ENCODE peak calls at places on chromosomes 1 and 21, in four cellular contexts. Z is SK-N-SH, N is NCI-H82, S is AG08395. F is an unnamed sample.

GRCh38 chr1:72186733-72187307 is 95.5 kb downstream of the NEGR1 start:
- DNase-seq in S (peak; percentile 46), N (peak; percentile 15), Z (peak; percentile 5), F (no peak)

GRCh38 chr21:17045214-17045835 is 467.5 kb upstream of the CXADR start:
- DNase-seq in S (peak; percentile 20), Z (peak; percentile 44), N (peak; percentile 55), F (no peak)

GRCh38 chr1:100461222-100461621 is 76.7 kb upstream of the GPR88 start:
- DNase-seq in N (no peak), Z (no peak), S (no peak), F (no peak)

GRCh38 chr1:165281207-165281901 is 75.2 kb downstream of the LMX1A start:
- DNase-seq in Z (no peak), N (no peak), S (no peak), F (no peak)

GRCh38 chr1:46757256-46757955 is 38.5 kb upstream of the EFCAB14 start:
- DNase-seq in N (peak; percentile 63), S (no peak), Z (no peak), F (no peak)

GRCh38 chr1:85328713-85329376 is 52.4 kb upstream of the BCL10 start:
- DNase-seq in N (no peak), Z (no peak), S (peak; percentile 90), F (peak; percentile 91)

GRCh38 chr1:63679589-63679988 is 86.4 kb downstream of the PGM1 start:
- DNase-seq in Z (no peak), N (no peak), S (no peak), F (no peak)

GRCh38 chr21:45366931-45367401 is 38.0 kb upstream of the COL18A1 start:
- DNase-seq in S (peak; percentile 82), N (no peak), Z (peak; percentile 79), F (peak; percentile 67)

GRCh38 chr1:235408503-235408960 is 41.3 kb downstream of the TBCE start:
- DNase-seq in N (peak; percentile 60), S (no peak), Z (no peak), F (no peak)

GRCh38 chr1:103106426-103107321 is 1.6 kb downstream of the COL11A1 start:
- DNase-seq in Z (peak; percentile 62), S (peak; percentile 49), N (peak; percentile 71), F (peak; percentile 20)

GRCh38 chr1:111813440-111814304 is 58.0 kb downstream of the DDX20 start:
- DNase-seq in Z (no peak), N (peak; percentile 66), S (no peak), F (no peak)

GRCh38 chr1:10074059-10074854 is 41.5 kb downstream of the UBE4B start:
- DNase-seq in Z (no peak), S (peak; percentile 98), N (no peak), F (peak; percentile 89)

GRCh38 chr1:115976900-115977480 is 677 bp downstream of the SLC22A15 start:
- DNase-seq in Z (peak; percentile 24), N (no peak), S (peak; percentile 2), F (peak; percentile 26)

GRCh38 chr1:226779536-226779935 is 40.5 kb upstream of the ITPKB start:
- DNase-seq in S (no peak), Z (no peak), N (no peak), F (no peak)

GRCh38 chr1:205438213-205439158 is 16.6 kb upstream of the LEMD1 start:
- DNase-seq in S (peak; percentile 89), Z (peak; percentile 83), N (peak; percentile 87), F (peak; percentile 75)

GRCh38 chr1:241391926-241392710 is 35.1 kb upstream of the RGS7 start:
- DNase-seq in S (no peak), N (peak; percentile 74), Z (no peak), F (no peak)

GRCh38 chr1:224700915-224701531 is 84.9 kb downstream of the CNIH3 start:
- DNase-seq in N (peak; percentile 57), Z (peak; percentile 44), S (peak; percentile 23), F (peak; percentile 12)

GRCh38 chr1:96508226-96508625 is 213.4 kb upstream of the PTBP2 start:
- DNase-seq in N (peak; percentile 45), Z (no peak), S (no peak), F (no peak)

GRCh38 chr1:245770191-245770590 is 615.4 kb downstream of the KIF26B start:
- DNase-seq in Z (no peak), N (no peak), S (no peak), F (no peak)

GRCh38 chr1:119659628-119660027 is 11.6 kb upstream of the ZNF697 start:
- DNase-seq in N (peak; percentile 13), Z (no peak), S (peak; percentile 31), F (no peak)

GRCh38 chr1:32965251-32965643 is 638 bp upstream of the RNF19B start:
- DNase-seq in S (no peak), N (no peak), Z (no peak), F (no peak)

GRCh38 chr1:100352267-100353072 is at the start of gene CDC14A:
- DNase-seq in S (peak; percentile 96), N (peak; percentile 98), Z (peak; percentile 95), F (peak; percentile 96)

GRCh38 chr21:46018615-46019014 is 37.0 kb downstream of the COL6A1 start:
- DNase-seq in S (no peak), N (no peak), Z (no peak), F (no peak)

GRCh38 chr21:44522753-44523204 is 17.2 kb downstream of the KRTAP10-1 start:
- DNase-seq in N (no peak), Z (no peak), S (no peak), F (no peak)

GRCh38 chr1:224565611-224566406 is 50.3 kb upstream of the CNIH3 start:
- DNase-seq in Z (no peak), S (no peak), N (no peak), F (no peak)

GRCh38 chr1:12617511-12617900 is 504 bp downstream of the DHRS3 start:
- DNase-seq in Z (no peak), S (no peak), N (no peak), F (no peak)

GRCh38 chr1:14571810-14572767 is 26.4 kb upstream of the KAZN start:
- DNase-seq in N (peak; percentile 44), S (no peak), Z (peak; percentile 44), F (no peak)

GRCh38 chr1:171116676-171117075 is 26.0 kb downstream of the FMO3 start:
- DNase-seq in N (no peak), S (no peak), Z (no peak), F (no peak)

GRCh38 chr21:39114871-39115658 is 68.2 kb downstream of the PSMG1 start:
- DNase-seq in S (peak; percentile 47), N (no peak), Z (no peak), F (peak; percentile 97)

GRCh38 chr1:156262461-156263287 is 14.8 kb upstream of the PAQR6 start:
- DNase-seq in Z (no peak), S (peak; percentile 92), N (no peak), F (peak; percentile 91)

GRCh38 chr1:201268604-201269151 is 14.6 kb upstream of the PKP1 start:
- DNase-seq in N (peak; percentile 99), S (peak; percentile 79), Z (peak; percentile 89), F (peak; percentile 87)

GRCh38 chr1:182197555-182197954 is 136.0 kb upstream of the ZNF648 start:
- DNase-seq in N (no peak), S (no peak), Z (no peak), F (no peak)

GRCh38 chr1:245788269-245788668 is 633.5 kb downstream of the KIF26B start:
- DNase-seq in Z (no peak), N (no peak), S (peak; percentile 94), F (peak; percentile 86)

GRCh38 chr1:201320168-201320842 is 37.0 kb downstream of the PKP1 start:
- DNase-seq in Z (peak; percentile 77), N (peak; percentile 56), S (no peak), F (no peak)

GRCh38 chr1:222104661-222105392 is 362.9 kb upstream of the DUSP10 start:
- DNase-seq in N (peak; percentile 77), Z (no peak), S (no peak), F (no peak)

F was measured in MG63.